ENCODE peak calls at places on chromosomes 3 and 15, in five cellular contexts. D is pons; P is effector memory CD8-positive, alpha-beta T cell; I is RPMI7951; J is heart right ventricle. Y is an unnamed sample.

GRCh38 chr3:117170112-117170511 is 460.5 kb downstream of the TUSC7 start:
- DNase-seq in P (no peak), I (no peak), J (no peak), D (no peak), Y (no peak)

GRCh38 chr3:113157408-113157980 is 53.9 kb upstream of the BOC start:
- DNase-seq in P (no peak), J (no peak), I (no peak), D (no peak), Y (no peak)

GRCh38 chr3:139456391-139456790 is 19.9 kb downstream of the RBP2 start:
- DNase-seq in J (no peak), P (no peak), I (no peak), D (no peak), Y (no peak)

GRCh38 chr3:51710631-51711351 is 3.9 kb downstream of the GRM2 start:
- DNase-seq in D (no peak), I (no peak), P (no peak), J (no peak), Y (no peak)

GRCh38 chr3:192802957-192803899 is 75.9 kb upstream of the FGF12 start:
- DNase-seq in I (peak), D (peak), P (no peak), J (no peak), Y (no peak)

GRCh38 chr15:34043813-34044212 is 4.8 kb upstream of the AVEN start:
- DNase-seq in D (no peak), P (no peak), J (no peak), I (peak), Y (no peak)

GRCh38 chr15:98150531-98150930 is 190.0 kb downstream of the ARRDC4 start:
- DNase-seq in D (no peak), J (no peak), P (no peak), I (no peak), Y (no peak)

GRCh38 chr15:77907824-77908751 is 169.4 kb downstream of the TBC1D2B start:
- DNase-seq in J (no peak), D (no peak), I (peak), P (peak), Y (peak)

GRCh38 chr15:72197460-72198409 is at the start of gene GRAMD2A:
- DNase-seq in J (no peak), I (peak), P (no peak), D (no peak), Y (peak)

GRCh38 chr15:57382222-57382621 is 5.9 kb downstream of the CGNL1 start:
- DNase-seq in J (no peak), I (no peak), D (no peak), P (no peak), Y (no peak)

GRCh38 chr3:128438488-128439072 is 28.1 kb downstream of the DNAJB8 start:
- DNase-seq in I (no peak), J (no peak), D (no peak), P (no peak), Y (no peak)

GRCh38 chr3:149390316-149390715 is 12.9 kb upstream of the TM4SF1 start:
- DNase-seq in I (no peak), D (no peak), J (no peak), P (no peak), Y (no peak)

GRCh38 chr15:99762288-99762687 is 29.1 kb upstream of the LYSMD4 start:
- DNase-seq in I (no peak), J (no peak), P (no peak), D (no peak), Y (no peak)